ENCODE peak calls at places on chromosomes 5 and 9, in nine cellular contexts. One of them, this sample, is unnamed.

GRCh38 chr9:113397077-113397696 is 3.9 kb downstream of the ALAD start:
- DNase-seq in HFF-Myc: no peak
- DNase-seq in heart left ventricle: no peak
- DNase-seq in psoas muscle: no peak
- DNase-seq in omental fat pad: no peak
- DNase-seq in breast epithelium: peak; percentile 28
- DNase-seq in lung: no peak
- DNase-seq in thyroid gland: no peak
- DNase-seq in BE2C: no peak
- DNase-seq in this sample: no peak

GRCh38 chr5:59840200-59840601 is 53.3 kb downstream of the PDE4D start:
- DNase-seq in HFF-Myc: no peak
- DNase-seq in heart left ventricle: no peak
- DNase-seq in BE2C: peak; percentile 42
- DNase-seq in psoas muscle: no peak
- DNase-seq in breast epithelium: no peak
- DNase-seq in thyroid gland: no peak
- DNase-seq in omental fat pad: no peak
- DNase-seq in lung: no peak
- DNase-seq in this sample: no peak

GRCh38 chr9:84893360-84894128 is 224.0 kb downstream of the NTRK2 start:
- DNase-seq in HFF-Myc: no peak
- DNase-seq in psoas muscle: no peak
- DNase-seq in heart left ventricle: no peak
- DNase-seq in BE2C: no peak
- DNase-seq in lung: no peak
- DNase-seq in thyroid gland: no peak
- DNase-seq in omental fat pad: no peak
- DNase-seq in breast epithelium: no peak
- DNase-seq in this sample: no peak

GRCh38 chr9:114364123-114364522 is 23.7 kb downstream of the AKNA start:
- DNase-seq in omental fat pad: no peak
- DNase-seq in psoas muscle: no peak
- DNase-seq in HFF-Myc: no peak
- DNase-seq in BE2C: no peak
- DNase-seq in heart left ventricle: no peak
- DNase-seq in breast epithelium: no peak
- DNase-seq in lung: no peak
- DNase-seq in thyroid gland: no peak
- DNase-seq in this sample: no peak

GRCh38 chr9:114163517-114163924 is 8.2 kb downstream of the COL27A1 start:
- DNase-seq in HFF-Myc: no peak
- DNase-seq in lung: peak; percentile 52
- DNase-seq in breast epithelium: no peak
- DNase-seq in BE2C: no peak
- DNase-seq in heart left ventricle: peak; percentile 42
- DNase-seq in thyroid gland: peak; percentile 28
- DNase-seq in omental fat pad: no peak
- DNase-seq in psoas muscle: peak; percentile 49
- DNase-seq in this sample: no peak

GRCh38 chr9:7374966-7375650 is 424.5 kb downstream of the DMAC1 start:
- DNase-seq in heart left ventricle: no peak
- DNase-seq in HFF-Myc: no peak
- DNase-seq in lung: no peak
- DNase-seq in breast epithelium: no peak
- DNase-seq in psoas muscle: no peak
- DNase-seq in BE2C: no peak
- DNase-seq in omental fat pad: no peak
- DNase-seq in thyroid gland: no peak
- DNase-seq in this sample: no peak

GRCh38 chr5:173869316-173869715 is 18.8 kb upstream of the CPEB4 start:
- DNase-seq in heart left ventricle: no peak
- DNase-seq in psoas muscle: no peak
- DNase-seq in HFF-Myc: no peak
- DNase-seq in BE2C: no peak
- DNase-seq in lung: no peak
- DNase-seq in omental fat pad: no peak
- DNase-seq in thyroid gland: peak; percentile 57
- DNase-seq in breast epithelium: no peak
- DNase-seq in this sample: no peak

GRCh38 chr5:99070355-99070754 is 141.5 kb upstream of the CHD1 start:
- DNase-seq in lung: no peak
- DNase-seq in thyroid gland: no peak
- DNase-seq in breast epithelium: no peak
- DNase-seq in psoas muscle: no peak
- DNase-seq in BE2C: no peak
- DNase-seq in omental fat pad: no peak
- DNase-seq in heart left ventricle: no peak
- DNase-seq in HFF-Myc: no peak
- DNase-seq in this sample: no peak

GRCh38 chr9:134422301-134422700 is 96.0 kb downstream of the RXRA start:
- DNase-seq in HFF-Myc: no peak
- DNase-seq in lung: peak; percentile 83
- DNase-seq in BE2C: no peak
- DNase-seq in breast epithelium: no peak
- DNase-seq in heart left ventricle: no peak
- DNase-seq in thyroid gland: no peak
- DNase-seq in omental fat pad: no peak
- DNase-seq in psoas muscle: peak; percentile 51
- DNase-seq in this sample: no peak

GRCh38 chr9:98365227-98365669 is 109.8 kb upstream of the TBC1D2 start:
- DNase-seq in heart left ventricle: no peak
- DNase-seq in thyroid gland: no peak
- DNase-seq in breast epithelium: no peak
- DNase-seq in lung: no peak
- DNase-seq in HFF-Myc: peak; percentile 29
- DNase-seq in BE2C: peak; percentile 40
- DNase-seq in psoas muscle: no peak
- DNase-seq in omental fat pad: no peak
- DNase-seq in this sample: no peak

GRCh38 chr5:1523480-1523792 is 324 bp downstream of the LPCAT1 start:
- DNase-seq in HFF-Myc: no peak
- DNase-seq in psoas muscle: no peak
- DNase-seq in heart left ventricle: no peak
- DNase-seq in lung: no peak
- DNase-seq in omental fat pad: no peak
- DNase-seq in breast epithelium: no peak
- DNase-seq in thyroid gland: no peak
- DNase-seq in BE2C: no peak
- DNase-seq in this sample: no peak

GRCh38 chr5:160271396-160271795 is 41.0 kb downstream of the CCNJL start:
- DNase-seq in omental fat pad: no peak
- DNase-seq in HFF-Myc: no peak
- DNase-seq in breast epithelium: no peak
- DNase-seq in heart left ventricle: no peak
- DNase-seq in thyroid gland: peak; percentile 37
- DNase-seq in BE2C: peak; percentile 47
- DNase-seq in lung: peak; percentile 40
- DNase-seq in psoas muscle: no peak
- DNase-seq in this sample: no peak

GRCh38 chr5:130710596-130710995 is 454.5 kb downstream of the HINT1 start:
- DNase-seq in psoas muscle: no peak
- DNase-seq in breast epithelium: no peak
- DNase-seq in BE2C: no peak
- DNase-seq in lung: no peak
- DNase-seq in heart left ventricle: no peak
- DNase-seq in thyroid gland: no peak
- DNase-seq in omental fat pad: no peak
- DNase-seq in HFF-Myc: no peak
- DNase-seq in this sample: no peak

GRCh38 chr5:169146158-169146557 is 154.8 kb downstream of the SLIT3 start:
- DNase-seq in breast epithelium: no peak
- DNase-seq in heart left ventricle: no peak
- DNase-seq in psoas muscle: no peak
- DNase-seq in omental fat pad: no peak
- DNase-seq in thyroid gland: no peak
- DNase-seq in lung: no peak
- DNase-seq in BE2C: no peak
- DNase-seq in HFF-Myc: no peak
- DNase-seq in this sample: no peak

GRCh38 chr5:134577796-134578577 is 52.5 kb downstream of the JADE2 start:
- DNase-seq in HFF-Myc: no peak
- DNase-seq in heart left ventricle: peak; percentile 71
- DNase-seq in BE2C: peak; percentile 88
- DNase-seq in thyroid gland: peak; percentile 80
- DNase-seq in lung: peak; percentile 69
- DNase-seq in psoas muscle: peak; percentile 83
- DNase-seq in omental fat pad: peak; percentile 72
- DNase-seq in breast epithelium: peak; percentile 72
- DNase-seq in this sample: peak; percentile 91

GRCh38 chr5:139863855-139864558 is 68.4 kb downstream of the PSD2 start:
- DNase-seq in breast epithelium: peak; percentile 58
- DNase-seq in HFF-Myc: no peak
- DNase-seq in lung: peak; percentile 62
- DNase-seq in BE2C: peak; percentile 77
- DNase-seq in thyroid gland: peak; percentile 75
- DNase-seq in psoas muscle: peak; percentile 65
- DNase-seq in omental fat pad: peak; percentile 63
- DNase-seq in heart left ventricle: peak; percentile 59
- DNase-seq in this sample: peak; percentile 78

GRCh38 chr5:90168399-90168798 is 241.2 kb downstream of the CETN3 start:
- DNase-seq in thyroid gland: no peak
- DNase-seq in BE2C: no peak
- DNase-seq in omental fat pad: no peak
- DNase-seq in breast epithelium: no peak
- DNase-seq in lung: no peak
- DNase-seq in HFF-Myc: no peak
- DNase-seq in psoas muscle: no peak
- DNase-seq in heart left ventricle: no peak
- DNase-seq in this sample: no peak

GRCh38 chr5:1888541-1889251 is 6.0 kb upstream of the IRX4 start:
- DNase-seq in breast epithelium: no peak
- DNase-seq in HFF-Myc: no peak
- DNase-seq in BE2C: no peak
- DNase-seq in lung: no peak
- DNase-seq in thyroid gland: no peak
- DNase-seq in heart left ventricle: no peak
- DNase-seq in psoas muscle: no peak
- DNase-seq in omental fat pad: no peak
- DNase-seq in this sample: no peak

GRCh38 chr9:8514760-8515159 is 715.2 kb upstream of the DMAC1 start:
- DNase-seq in breast epithelium: no peak
- DNase-seq in heart left ventricle: no peak
- DNase-seq in HFF-Myc: no peak
- DNase-seq in omental fat pad: no peak
- DNase-seq in BE2C: peak; percentile 24
- DNase-seq in psoas muscle: no peak
- DNase-seq in lung: no peak
- DNase-seq in thyroid gland: no peak
- DNase-seq in this sample: no peak
- TF ChIP-seq CTCF in breast epithelium: no peak
- TF ChIP-seq CTCF in heart left ventricle: no peak
- TF ChIP-seq CTCF in HFF-Myc: no peak
- TF ChIP-seq CTCF in omental fat pad: no peak
- TF ChIP-seq CTCF in BE2C: peak; percentile 52
- TF ChIP-seq CTCF in psoas muscle: no peak
- TF ChIP-seq CTCF in lung: no peak
- TF ChIP-seq CTCF in thyroid gland: no peak
- TF ChIP-seq CTCF in this sample: no peak

DNA sequence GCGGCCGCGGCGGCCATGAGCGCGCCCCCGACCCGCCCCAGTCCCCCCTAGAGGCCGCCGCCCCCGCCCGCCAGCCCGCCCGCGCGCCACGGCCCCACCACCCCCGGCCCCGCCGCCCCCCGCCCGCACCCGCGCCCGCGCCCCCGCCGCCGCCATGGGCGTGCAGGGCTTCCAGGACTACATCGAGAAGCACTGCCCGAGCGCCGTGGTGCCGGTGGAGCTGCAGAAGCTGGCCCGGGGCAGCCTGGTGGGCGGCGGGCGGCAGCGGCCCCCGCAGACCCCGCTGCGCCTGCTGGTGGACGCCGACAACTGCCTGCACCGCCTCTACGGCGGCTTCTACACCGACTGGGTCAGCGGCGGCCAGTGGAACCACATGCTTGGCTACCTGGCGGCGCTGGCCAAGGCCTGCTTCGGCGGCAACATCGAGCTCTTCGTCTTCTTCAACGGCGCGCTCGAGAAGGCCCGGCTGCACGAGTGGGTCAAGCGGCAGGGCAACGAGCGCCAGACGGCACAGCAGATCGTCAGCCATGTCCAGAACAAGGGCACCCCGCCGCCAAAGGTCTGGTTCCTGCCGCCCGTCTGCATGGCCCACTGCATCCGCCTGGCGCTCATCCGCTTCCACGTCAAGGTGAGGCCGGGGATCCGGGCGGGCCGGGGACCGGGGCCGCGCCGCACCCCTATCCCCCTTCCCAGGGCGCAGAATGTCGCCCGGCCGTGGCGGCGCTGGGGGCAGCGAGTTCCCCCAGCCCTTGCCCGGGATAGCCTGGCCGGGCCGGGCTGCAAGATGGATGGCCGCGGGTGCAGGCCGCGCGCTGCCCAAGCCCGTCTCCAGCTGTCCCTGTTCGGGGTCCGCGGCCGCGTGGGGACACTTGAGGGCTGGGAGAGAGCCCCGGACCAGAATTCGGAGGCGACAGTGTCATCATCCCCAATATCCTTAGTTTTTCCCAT is 551 bp downstream of the FAM120A start:
- DNase-seq in psoas muscle: peak; percentile 64
- DNase-seq in thyroid gland: peak; percentile 57
- DNase-seq in omental fat pad: peak; percentile 27
- DNase-seq in breast epithelium: no peak
- DNase-seq in HFF-Myc: no peak
- DNase-seq in BE2C: peak; percentile 63
- DNase-seq in heart left ventricle: peak; percentile 52
- DNase-seq in lung: peak; percentile 45
- DNase-seq in this sample: no peak
- TF ChIP-seq CTCF in psoas muscle: peak; percentile 34
- TF ChIP-seq CTCF in thyroid gland: peak; percentile 23
- TF ChIP-seq CTCF in omental fat pad: no peak
- TF ChIP-seq CTCF in breast epithelium: no peak
- TF ChIP-seq CTCF in HFF-Myc: no peak
- TF ChIP-seq CTCF in BE2C: no peak
- TF ChIP-seq CTCF in heart left ventricle: no peak
- TF ChIP-seq CTCF in lung: no peak
- TF ChIP-seq CTCF in this sample: no peak

GRCh38 chr9:133058051-133058450 is 3.7 kb upstream of the CEL start:
- DNase-seq in HFF-Myc: no peak
- DNase-seq in heart left ventricle: no peak
- DNase-seq in thyroid gland: no peak
- DNase-seq in lung: no peak
- DNase-seq in omental fat pad: no peak
- DNase-seq in BE2C: no peak
- DNase-seq in breast epithelium: no peak
- DNase-seq in psoas muscle: no peak
- DNase-seq in this sample: no peak
- TF ChIP-seq CTCF in HFF-Myc: no peak
- TF ChIP-seq CTCF in heart left ventricle: no peak
- TF ChIP-seq CTCF in thyroid gland: no peak
- TF ChIP-seq CTCF in lung: no peak
- TF ChIP-seq CTCF in omental fat pad: no peak
- TF ChIP-seq CTCF in BE2C: no peak
- TF ChIP-seq CTCF in breast epithelium: no peak
- TF ChIP-seq CTCF in psoas muscle: no peak
- TF ChIP-seq CTCF in this sample: no peak

DNA sequence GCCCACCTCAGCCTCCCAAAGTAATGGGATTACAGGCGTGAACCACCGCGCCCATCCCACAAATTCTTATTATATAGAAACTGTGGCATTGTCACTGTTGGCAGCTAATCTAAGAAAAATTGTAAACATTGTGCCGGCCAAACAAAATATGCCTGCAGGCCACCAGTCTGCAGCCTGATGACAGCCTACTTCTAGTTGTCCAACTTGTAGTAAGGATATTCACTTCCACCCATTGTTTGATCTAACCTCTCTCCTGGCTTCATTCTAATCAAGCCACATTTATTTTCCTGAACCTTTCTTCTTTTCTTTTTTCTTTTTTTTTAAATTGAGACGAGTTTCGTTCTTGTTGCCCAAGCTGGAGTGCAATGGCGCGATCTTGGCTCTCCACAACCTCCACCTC is 13.7 kb upstream of the TMED9 start:
- DNase-seq in BE2C: no peak
- DNase-seq in thyroid gland: no peak
- DNase-seq in HFF-Myc: no peak
- DNase-seq in omental fat pad: no peak
- DNase-seq in lung: no peak
- DNase-seq in breast epithelium: no peak
- DNase-seq in psoas muscle: no peak
- DNase-seq in heart left ventricle: no peak
- DNase-seq in this sample: no peak
- TF ChIP-seq CTCF in BE2C: no peak
- TF ChIP-seq CTCF in thyroid gland: no peak
- TF ChIP-seq CTCF in HFF-Myc: no peak
- TF ChIP-seq CTCF in omental fat pad: no peak
- TF ChIP-seq CTCF in lung: no peak
- TF ChIP-seq CTCF in breast epithelium: no peak
- TF ChIP-seq CTCF in psoas muscle: no peak
- TF ChIP-seq CTCF in heart left ventricle: no peak
- TF ChIP-seq CTCF in this sample: no peak

This sample was measured in D721Med.